ENCODE peak calls at places on chromosome 17, in seven cellular contexts. V is astrocyte of the cerebellum; C is NB4; J is body of pancreas; N is CD8-positive, alpha-beta T cell; K is retinal pigment epithelial cell; Y is sigmoid colon. U is an unnamed sample.

GRCh38 chr17:27263386-27263785 is 30.5 kb upstream of the WSB1 start:
- DNase-seq in N (no peak), Y (no peak), J (no peak), V (no peak), C (no peak), K (no peak), U (no peak)

GRCh38 chr17:32596666-32597065 is 109.9 kb downstream of the CDK5R1 start:
- DNase-seq in J (no peak), C (peak; percentile 16), V (no peak), Y (no peak), N (no peak), K (no peak), U (no peak)

GRCh38 chr17:49817993-49818392 is 29.5 kb downstream of the KAT7 start:
- DNase-seq in K (no peak), J (no peak), Y (no peak), V (no peak), N (peak; percentile 66), C (no peak), U (no peak)

GRCh38 chr17:511833-512251 is 159.2 kb upstream of the RPH3AL start:
- DNase-seq in J (no peak), Y (no peak), N (no peak), K (no peak), V (no peak), C (no peak), U (no peak)

GRCh38 chr17:63705657-63706056 is 5.7 kb upstream of the LIMD2 start:
- DNase-seq in K (no peak), J (no peak), V (no peak), Y (no peak), C (no peak), N (no peak), U (no peak)

GRCh38 chr17:47864791-47865216 is 13.8 kb upstream of the SP6 start:
- DNase-seq in Y (no peak), V (no peak), N (no peak), C (no peak), J (no peak), K (no peak), U (no peak)

GRCh38 chr17:79632432-79632735 is 21.5 kb upstream of the RBFOX3 start:
- DNase-seq in K (no peak), J (no peak), V (no peak), Y (peak; percentile 40), C (no peak), N (no peak), U (no peak)

GRCh38 chr17:40150215-40150614 is 9.9 kb downstream of the CASC3 start:
- DNase-seq in Y (no peak), J (no peak), N (no peak), C (peak; percentile 37), V (no peak), K (no peak), U (no peak)

GRCh38 chr17:39235555-39236221 is 9.9 kb upstream of the STAC2 start:
- DNase-seq in J (peak; percentile 18), C (peak; percentile 91), N (peak; percentile 43), V (peak; percentile 27), K (peak; percentile 30), Y (no peak), U (no peak)

GRCh38 chr17:68697850-68698313 is 96.7 kb upstream of the FAM20A start:
- DNase-seq in Y (peak; percentile 73), J (no peak), C (peak; percentile 24), K (no peak), V (no peak), N (no peak), U (no peak)

GRCh38 chr17:75396781-75397180 is 8.7 kb downstream of the GRB2 start:
- DNase-seq in V (no peak), K (no peak), C (no peak), J (no peak), N (no peak), Y (no peak), U (no peak)

GRCh38 chr17:79803997-79804855 is 7.3 kb upstream of the CBX8 start:
- DNase-seq in Y (no peak), C (peak; percentile 80), J (no peak), V (no peak), N (no peak), K (no peak), U (no peak)

GRCh38 chr17:12522743-12523181 is 142.9 kb upstream of the MYOCD start:
- DNase-seq in Y (no peak), V (peak; percentile 47), N (no peak), K (peak; percentile 56), J (no peak), C (no peak), U (no peak)

GRCh38 chr17:10699861-10700260 is 2.5 kb downstream of the ADPRM start:
- DNase-seq in V (no peak), J (no peak), C (peak; percentile 69), N (peak; percentile 26), K (no peak), Y (no peak), U (no peak)

GRCh38 chr17:16486373-16487250 is 5.4 kb downstream of the LRRC75A start:
- DNase-seq in Y (peak; percentile 95), K (peak; percentile 82), V (peak; percentile 55), C (no peak), J (peak; percentile 97), N (no peak), U (peak; percentile 65)
- H3K4me3 ChIP-seq in Y (peak overlapping the region; percentile 11), K (peak overlapping the region; percentile 19), V (no peak overlapping the region), C (no peak overlapping the region), J (no peak overlapping the region), N (no peak overlapping the region), U (peak overlapping the region; percentile 23)

DNA sequence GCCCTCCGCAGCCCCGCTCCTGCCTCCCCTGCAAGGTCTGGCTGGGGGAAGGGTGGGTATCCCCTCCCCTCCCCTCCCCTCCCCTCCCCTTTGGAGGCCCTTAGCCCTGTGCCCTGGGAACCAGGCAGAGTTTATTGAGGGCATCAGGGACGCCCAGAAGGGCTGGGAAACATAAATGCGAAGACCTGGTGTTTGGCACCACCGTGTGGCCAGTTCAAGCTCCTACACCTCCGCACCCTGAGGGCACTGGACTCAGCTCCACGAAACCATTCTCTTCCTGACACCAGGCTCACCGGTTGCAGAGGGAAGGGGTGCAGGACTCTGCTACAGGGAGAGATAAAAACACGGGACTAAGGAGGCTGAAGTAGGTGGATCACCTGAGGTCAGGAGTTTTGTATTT is 1.0 kb upstream of the AIPL1 start:
- DNase-seq in Y (no peak), J (peak; percentile 68), C (peak; percentile 63), K (no peak), N (peak; percentile 60), V (peak; percentile 24), U (no peak)
- TF ChIP-seq CTCF in Y (peak; percentile 50), J (peak; percentile 68), C (peak; percentile 61), K (peak; percentile 87), N (peak; percentile 77), V (peak; percentile 84), U (peak; percentile 81)

GRCh38 chr17:2936351-2936750 is 127.1 kb downstream of the OR1D5 start:
- DNase-seq in C (no peak), N (no peak), K (no peak), V (no peak), J (no peak), Y (no peak), U (no peak)

GRCh38 chr17:2940352-2940751 is 123.1 kb downstream of the OR1D5 start:
- DNase-seq in Y (peak; percentile 85), C (no peak), N (no peak), J (no peak), V (no peak), K (no peak), U (no peak)

GRCh38 chr17:2937331-2938003 is 125.9 kb downstream of the OR1D5 start:
- DNase-seq in C (no peak), Y (no peak), N (no peak), V (no peak), J (no peak), K (no peak), U (no peak)

GRCh38 chr17:2936771-2937321 is 126.6 kb downstream of the OR1D5 start:
- DNase-seq in V (no peak), J (no peak), K (no peak), N (no peak), C (no peak), Y (no peak), U (no peak)

DNA sequence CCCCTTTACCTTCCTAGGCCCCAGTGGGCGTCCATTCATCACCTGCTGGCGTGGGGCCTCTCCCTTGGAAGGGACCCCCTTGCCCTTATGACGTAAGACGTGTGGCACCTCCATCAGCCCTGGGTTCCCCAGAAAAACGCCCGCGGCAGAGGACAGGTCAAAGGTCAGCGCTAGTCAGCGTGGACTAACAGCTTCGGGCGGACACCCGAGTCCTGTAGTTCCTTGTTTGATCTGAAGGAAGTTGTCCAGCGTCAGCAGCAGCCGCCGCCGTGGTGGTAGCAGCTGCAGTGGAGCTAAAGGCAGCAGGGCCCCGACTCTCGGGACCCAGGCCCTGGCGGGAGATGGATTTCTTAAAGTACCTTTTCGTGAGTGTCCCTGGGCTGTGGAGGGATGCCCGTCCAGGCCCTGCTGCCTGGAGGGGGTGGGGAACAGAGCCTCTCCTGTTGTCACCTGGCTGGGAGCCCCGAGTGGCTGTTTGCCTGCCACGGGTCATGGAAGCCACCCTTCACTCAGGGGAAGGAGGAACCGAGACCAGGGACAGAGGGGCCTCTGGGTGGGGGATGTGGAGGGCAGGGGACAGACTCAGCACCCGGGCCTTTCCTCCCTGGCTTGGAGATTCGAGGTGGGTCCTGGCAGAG is 123.6 kb downstream of the OR1D5 start:
- DNase-seq in K (no peak), Y (no peak), N (no peak), C (no peak), J (no peak), V (no peak), U (no peak)
- H3K4me3 ChIP-seq in K (no peak overlapping the region), Y (peak overlapping the region; percentile 9), N (no peak overlapping the region), C (no peak overlapping the region), J (no peak overlapping the region), V (no peak overlapping the region), U (no peak overlapping the region)

GRCh38 chr17:67456103-67456502 is 79.0 kb downstream of the PITPNC1 start:
- DNase-seq in J (no peak), Y (no peak), K (no peak), C (no peak), V (no peak), N (no peak), U (no peak)

GRCh38 chr17:67458203-67458602 is 81.1 kb downstream of the PITPNC1 start:
- DNase-seq in N (no peak), C (no peak), Y (no peak), K (no peak), J (no peak), V (no peak), U (no peak)

GRCh38 chr17:67460097-67460496 is 83.0 kb downstream of the PITPNC1 start:
- DNase-seq in K (no peak), C (no peak), J (no peak), V (no peak), N (no peak), Y (no peak), U (no peak)

GRCh38 chr17:67452681-67453554 is 75.8 kb downstream of the PITPNC1 start:
- DNase-seq in J (peak; percentile 22), V (no peak), C (no peak), K (no peak), Y (no peak), N (no peak), U (no peak)

GRCh38 chr17:67456889-67457288 is 79.8 kb downstream of the PITPNC1 start:
- DNase-seq in C (no peak), N (no peak), K (no peak), J (no peak), V (no peak), Y (no peak), U (no peak)
- TF ChIP-seq CTCF in C (no peak), N (no peak), K (no peak), J (no peak), V (no peak), Y (no peak), U (no peak)

GRCh38 chr17:4786111-4786491 is at the start of gene VMO1:
- DNase-seq in Y (peak; percentile 74), C (no peak), K (no peak), N (no peak), J (no peak), V (no peak), U (no peak)
- H3K4me3 ChIP-seq in Y (peak within 1 kb of the TSS; percentile 44), C (no peak within 1 kb of the TSS), K (no peak within 1 kb of the TSS), N (no peak within 1 kb of the TSS), J (no peak within 1 kb of the TSS), V (no peak within 1 kb of the TSS), U (no peak within 1 kb of the TSS)

GRCh38 chr17:60107526-60108257 is 29.0 kb upstream of the HEATR6 start:
- DNase-seq in C (no peak), V (no peak), N (no peak), K (no peak), Y (no peak), J (no peak), U (no peak)
- TF ChIP-seq CTCF in C (no peak), V (no peak), N (no peak), K (peak; percentile 14), Y (no peak), J (no peak), U (no peak)